ENCODE peak calls at places on chromosomes 3 and 15, in four cellular contexts. S is AG20443, E is PC-3, K is anterior cingulate cortex. Y is an unnamed sample.

GRCh38 chr3:131630117-131630516 is 127.3 kb upstream of the MRPL3 start:
- DNase-seq in S (no peak), E (peak; percentile 5), K (no peak), Y (no peak)

GRCh38 chr3:25354071-25354470 is 74.0 kb upstream of the RARB start:
- DNase-seq in E (no peak), K (no peak), S (no peak), Y (no peak)

GRCh38 chr15:61049934-61050333 is 179.2 kb downstream of the RORA start:
- DNase-seq in K (no peak), E (peak; percentile 66), S (no peak), Y (no peak)

GRCh38 chr3:31235062-31235704 is 297.5 kb upstream of the STT3B start:
- DNase-seq in K (no peak), S (no peak), E (no peak), Y (no peak)

GRCh38 chr3:55143928-55144671 is 216.2 kb upstream of the LRTM1 start:
- DNase-seq in E (no peak), S (peak; percentile 78), K (no peak), Y (no peak)

GRCh38 chr15:74839526-74840395 is 3.2 kb downstream of the ULK3 start:
- DNase-seq in K (no peak), E (no peak), S (no peak), Y (no peak)

GRCh38 chr3:187318819-187319616 is 27.5 kb upstream of the MASP1 start:
- DNase-seq in S (peak; percentile 79), K (peak; percentile 1), E (peak; percentile 67), Y (peak; percentile 10)

GRCh38 chr15:68418611-68419161 is 13.3 kb downstream of the ITGA11 start:
- DNase-seq in K (no peak), E (no peak), S (peak; percentile 60), Y (no peak)

GRCh38 chr15:58501636-58502178 is 69.9 kb downstream of the LIPC start:
- DNase-seq in E (no peak), K (no peak), S (no peak), Y (no peak)

GRCh38 chr3:51712511-51712931 is 5.7 kb downstream of the GRM2 start:
- DNase-seq in K (no peak), S (peak; percentile 5), E (no peak), Y (no peak)

GRCh38 chr3:127168271-127168670 is 24.7 kb upstream of the PRR23E start:
- DNase-seq in K (no peak), E (no peak), S (no peak), Y (no peak)

GRCh38 chr15:69403611-69404010 is 10.5 kb upstream of the KIF23 start:
- DNase-seq in S (peak; percentile 72), K (no peak), E (peak; percentile 41), Y (no peak)

GRCh38 chr3:187713504-187713903 is 11.1 kb upstream of the RTP2 start:
- DNase-seq in E (peak; percentile 61), K (no peak), S (no peak), Y (no peak)

GRCh38 chr3:44924102-44925084 is 50.0 kb downstream of the TGM4 start:
- DNase-seq in S (peak; percentile 75), K (no peak), E (peak; percentile 29), Y (no peak)

GRCh38 chr3:158488670-158489069 is 82.3 kb upstream of the MLF1 start:
- DNase-seq in K (no peak), S (no peak), E (no peak), Y (no peak)

GRCh38 chr3:34969513-34969912 is 669.8 kb upstream of the ARPP21 start:
- DNase-seq in S (no peak), K (no peak), E (no peak), Y (no peak)

GRCh38 chr15:34581043-34581365 is 2.4 kb downstream of the GOLGA8B start:
- DNase-seq in S (no peak), E (no peak), K (no peak), Y (no peak)

GRCh38 chr3:41286305-41286704 is 87.0 kb downstream of the CTNNB1 start:
- DNase-seq in E (no peak), K (no peak), S (no peak), Y (no peak)

GRCh38 chr15:19973718-19974117 is 567.9 kb downstream of the GOLGA6L6 start:
- DNase-seq in K (no peak), S (no peak), E (no peak), Y (no peak)

GRCh38 chr3:19885468-19885867 is 48.5 kb downstream of the EFHB start:
- DNase-seq in E (peak; percentile 70), K (peak; percentile 1), S (peak; percentile 58), Y (no peak)

GRCh38 chr3:17847156-17847555 is 104.7 kb upstream of the TBC1D5 start:
- DNase-seq in S (no peak), E (no peak), K (no peak), Y (no peak)

GRCh38 chr15:23648920-23649515 is 1.4 kb upstream of the MAGEL2 start:
- DNase-seq in E (peak; percentile 41), S (peak; percentile 26), K (peak; percentile 26), Y (no peak)

GRCh38 chr3:56254835-56255234 is 213.4 kb downstream of the ERC2 start:
- DNase-seq in E (peak; percentile 22), S (no peak), K (no peak), Y (no peak)

GRCh38 chr3:114418724-114419543 is 125.1 kb downstream of the TIGIT start:
- DNase-seq in K (no peak), S (peak; percentile 52), E (peak; percentile 67), Y (no peak)

Y was measured in stimulated activated effector memory CD8-positive, alpha-beta T cell treated with anti-CD3 and anti-CD28 coated beads, Interleukin-12 subunit alpha, Interleukin-12 subunit beta, amount 100 ng/mL, for 72 hours.